ENCODE peak calls at places on chromosomes 16 and 17, in seven cellular contexts. One of them, this sample, is unnamed.

GRCh38 chr16:66984902-66985311 is 3.5 kb upstream of the CES4A start:
- DNase-seq in A673: no peak
- DNase-seq in AG04450: no peak
- DNase-seq in ascending aorta: no peak
- DNase-seq in NB4: no peak
- DNase-seq in endodermal cell: no peak
- DNase-seq in fibroblast of pulmonary artery: no peak
- DNase-seq in this sample: no peak

GRCh38 chr17:39709319-39709997 is 9.6 kb downstream of the ERBB2 start:
- DNase-seq in fibroblast of pulmonary artery: no peak
- DNase-seq in AG04450: no peak
- DNase-seq in NB4: no peak
- DNase-seq in endodermal cell: no peak
- DNase-seq in A673: no peak
- DNase-seq in ascending aorta: no peak
- DNase-seq in this sample: no peak

GRCh38 chr16:90008708-90009145 is 10.5 kb downstream of the DBNDD1 start:
- DNase-seq in endodermal cell: no peak
- DNase-seq in fibroblast of pulmonary artery: no peak
- DNase-seq in A673: no peak
- DNase-seq in AG04450: no peak
- DNase-seq in ascending aorta: no peak
- DNase-seq in NB4: peak; percentile 99
- DNase-seq in this sample: no peak

GRCh38 chr17:68198931-68199836 is 48.7 kb upstream of the AMZ2 start:
- DNase-seq in fibroblast of pulmonary artery: no peak
- DNase-seq in ascending aorta: no peak
- DNase-seq in AG04450: no peak
- DNase-seq in A673: no peak
- DNase-seq in endodermal cell: peak; percentile 85
- DNase-seq in NB4: no peak
- DNase-seq in this sample: no peak

GRCh38 chr16:88988980-88989791 is 12.2 kb upstream of the CBFA2T3 start:
- DNase-seq in AG04450: no peak
- DNase-seq in ascending aorta: no peak
- DNase-seq in NB4: no peak
- DNase-seq in fibroblast of pulmonary artery: no peak
- DNase-seq in endodermal cell: no peak
- DNase-seq in A673: no peak
- DNase-seq in this sample: no peak

GRCh38 chr17:62760059-62760887 is 47.8 kb downstream of the MARCHF10 start:
- DNase-seq in NB4: no peak
- DNase-seq in fibroblast of pulmonary artery: peak; percentile 80
- DNase-seq in ascending aorta: no peak
- DNase-seq in endodermal cell: peak; percentile 12
- DNase-seq in AG04450: no peak
- DNase-seq in A673: no peak
- DNase-seq in this sample: no peak

GRCh38 chr16:56193951-56194726 is 2.9 kb downstream of the GNAO1 start:
- DNase-seq in ascending aorta: no peak
- DNase-seq in endodermal cell: peak; percentile 98
- DNase-seq in A673: peak; percentile 77
- DNase-seq in NB4: peak; percentile 20
- DNase-seq in fibroblast of pulmonary artery: peak; percentile 62
- DNase-seq in AG04450: no peak
- DNase-seq in this sample: no peak

GRCh38 chr16:3215601-3216262 is 19.2 kb downstream of the ZNF200 start:
- DNase-seq in A673: no peak
- DNase-seq in AG04450: no peak
- DNase-seq in endodermal cell: no peak
- DNase-seq in fibroblast of pulmonary artery: no peak
- DNase-seq in ascending aorta: no peak
- DNase-seq in NB4: no peak
- DNase-seq in this sample: no peak

GRCh38 chr17:8225813-8226535 is 15.6 kb upstream of the AURKB start:
- DNase-seq in fibroblast of pulmonary artery: peak; percentile 76
- DNase-seq in NB4: peak; percentile 59
- DNase-seq in ascending aorta: no peak
- DNase-seq in A673: peak; percentile 94
- DNase-seq in endodermal cell: peak; percentile 94
- DNase-seq in AG04450: peak; percentile 59
- DNase-seq in this sample: no peak

GRCh38 chr16:89473791-89474414 is 16.5 kb downstream of the ANKRD11 start:
- DNase-seq in endodermal cell: peak; percentile 72
- DNase-seq in NB4: peak; percentile 81
- DNase-seq in ascending aorta: no peak
- DNase-seq in AG04450: no peak
- DNase-seq in A673: peak; percentile 31
- DNase-seq in fibroblast of pulmonary artery: peak; percentile 68
- DNase-seq in this sample: no peak

GRCh38 chr16:81616321-81617020 is 162.6 kb upstream of the PLCG2 start:
- DNase-seq in fibroblast of pulmonary artery: peak; percentile 71
- DNase-seq in ascending aorta: no peak
- DNase-seq in NB4: peak; percentile 77
- DNase-seq in endodermal cell: peak; percentile 89
- DNase-seq in A673: peak; percentile 58
- DNase-seq in AG04450: no peak
- DNase-seq in this sample: no peak

GRCh38 chr17:8746501-8747236 is 2.0 kb upstream of the CCDC42 start:
- DNase-seq in AG04450: no peak
- DNase-seq in NB4: no peak
- DNase-seq in endodermal cell: no peak
- DNase-seq in fibroblast of pulmonary artery: no peak
- DNase-seq in ascending aorta: no peak
- DNase-seq in A673: no peak
- DNase-seq in this sample: no peak

DNA sequence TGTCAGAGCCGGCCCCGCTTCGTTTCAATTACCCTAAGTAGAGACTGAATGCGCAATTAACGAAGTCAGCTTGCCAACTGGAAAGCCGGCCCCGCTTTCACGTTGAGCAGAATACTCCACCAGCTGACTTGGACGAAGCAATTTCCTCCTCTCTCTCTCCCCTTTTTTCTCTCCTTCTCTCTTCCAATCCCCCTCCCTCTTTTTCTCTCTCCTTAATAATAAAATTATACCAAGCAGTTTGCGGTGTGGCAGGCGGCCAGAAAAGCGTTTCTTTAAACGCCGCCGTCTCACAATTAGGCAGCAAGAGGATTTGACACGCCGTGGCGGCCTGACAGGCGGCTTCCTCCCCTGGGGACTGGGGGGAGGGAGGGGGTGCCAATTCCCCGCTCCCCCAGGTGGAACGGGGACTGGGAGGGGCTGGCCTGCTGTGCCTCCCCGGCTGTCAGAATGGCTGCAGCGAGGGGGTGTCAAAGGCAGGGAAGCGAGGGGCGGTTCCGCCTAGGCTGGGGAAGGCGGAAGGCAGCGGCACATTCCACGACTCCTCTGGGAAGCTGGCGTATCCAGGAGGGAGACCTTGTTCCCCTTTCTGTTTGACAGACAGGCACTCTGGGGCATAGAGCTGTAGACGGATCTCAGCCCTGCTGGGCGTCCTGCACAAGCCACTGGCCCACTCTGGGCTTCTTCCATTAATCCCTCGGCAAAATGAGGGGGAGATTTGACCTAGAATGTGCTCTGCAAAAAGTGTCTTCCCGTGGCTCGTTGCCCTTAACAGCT is 52.8 kb downstream of the SREBF1 start:
- DNase-seq in A673: peak; percentile 99
- DNase-seq in endodermal cell: peak; percentile 86
- DNase-seq in ascending aorta: no peak
- DNase-seq in AG04450: no peak
- DNase-seq in NB4: peak; percentile 60
- DNase-seq in fibroblast of pulmonary artery: peak; percentile 49
- DNase-seq in this sample: no peak
- H3K4me3 ChIP-seq in A673: peak overlapping the region; percentile 63
- H3K4me3 ChIP-seq in endodermal cell: peak overlapping the region; percentile 79
- H3K4me3 ChIP-seq in ascending aorta: peak overlapping the region; percentile 60
- H3K4me3 ChIP-seq in AG04450: no peak overlapping the region
- H3K4me3 ChIP-seq in NB4: peak overlapping the region; percentile 11
- H3K4me3 ChIP-seq in fibroblast of pulmonary artery: peak overlapping the region; percentile 36
- H3K4me3 ChIP-seq in this sample: peak overlapping the region; percentile 40

DNA sequence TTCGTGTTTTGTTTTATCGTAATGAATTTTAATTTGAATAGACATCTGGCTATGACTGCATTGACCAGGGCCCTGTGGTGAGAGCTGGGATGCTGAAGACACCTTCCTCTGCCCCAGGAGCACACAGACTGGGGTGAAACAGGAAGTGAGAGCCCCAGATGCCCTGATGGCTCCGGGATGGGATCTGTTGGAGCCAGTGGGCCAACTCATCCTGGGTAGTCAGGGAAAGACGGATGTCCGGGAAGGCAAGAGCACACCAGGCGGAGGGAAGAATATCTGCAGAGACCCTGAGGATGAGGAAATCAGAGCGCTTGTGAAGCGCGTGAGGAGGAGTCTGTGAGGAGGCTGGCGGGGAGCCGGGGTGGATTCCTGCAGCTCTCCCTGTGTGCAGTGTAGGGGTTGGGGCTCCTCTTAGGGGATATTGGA is 71.5 kb upstream of the LGALS9 start:
- DNase-seq in ascending aorta: no peak
- DNase-seq in AG04450: peak; percentile 57
- DNase-seq in NB4: no peak
- DNase-seq in endodermal cell: no peak
- DNase-seq in fibroblast of pulmonary artery: peak; percentile 94
- DNase-seq in A673: peak; percentile 83
- DNase-seq in this sample: no peak
- TF ChIP-seq CTCF in ascending aorta: no peak
- TF ChIP-seq CTCF in AG04450: peak; percentile 55
- TF ChIP-seq CTCF in NB4: no peak
- TF ChIP-seq CTCF in endodermal cell: no peak
- TF ChIP-seq CTCF in fibroblast of pulmonary artery: peak; percentile 56
- TF ChIP-seq CTCF in A673: peak; percentile 21
- TF ChIP-seq CTCF in this sample: peak; percentile 7

GRCh38 chr16:11796227-11797165 is 562 bp downstream of the ZC3H7A start:
- DNase-seq in A673: no peak
- DNase-seq in ascending aorta: no peak
- DNase-seq in endodermal cell: peak; percentile 79
- DNase-seq in AG04450: no peak
- DNase-seq in NB4: peak; percentile 42
- DNase-seq in fibroblast of pulmonary artery: no peak
- DNase-seq in this sample: no peak

GRCh38 chr16:11795887-11796226 is 1.2 kb downstream of the ZC3H7A start:
- DNase-seq in AG04450: no peak
- DNase-seq in A673: no peak
- DNase-seq in fibroblast of pulmonary artery: no peak
- DNase-seq in endodermal cell: no peak
- DNase-seq in NB4: no peak
- DNase-seq in ascending aorta: no peak
- DNase-seq in this sample: no peak

GRCh38 chr16:11793840-11794239 is 3.2 kb downstream of the ZC3H7A start:
- DNase-seq in A673: no peak
- DNase-seq in ascending aorta: no peak
- DNase-seq in AG04450: no peak
- DNase-seq in NB4: no peak
- DNase-seq in fibroblast of pulmonary artery: no peak
- DNase-seq in endodermal cell: no peak
- DNase-seq in this sample: no peak

GRCh38 chr16:11794447-11794846 is 2.6 kb downstream of the ZC3H7A start:
- DNase-seq in A673: no peak
- DNase-seq in NB4: no peak
- DNase-seq in endodermal cell: no peak
- DNase-seq in ascending aorta: no peak
- DNase-seq in fibroblast of pulmonary artery: no peak
- DNase-seq in AG04450: no peak
- DNase-seq in this sample: no peak

DNA sequence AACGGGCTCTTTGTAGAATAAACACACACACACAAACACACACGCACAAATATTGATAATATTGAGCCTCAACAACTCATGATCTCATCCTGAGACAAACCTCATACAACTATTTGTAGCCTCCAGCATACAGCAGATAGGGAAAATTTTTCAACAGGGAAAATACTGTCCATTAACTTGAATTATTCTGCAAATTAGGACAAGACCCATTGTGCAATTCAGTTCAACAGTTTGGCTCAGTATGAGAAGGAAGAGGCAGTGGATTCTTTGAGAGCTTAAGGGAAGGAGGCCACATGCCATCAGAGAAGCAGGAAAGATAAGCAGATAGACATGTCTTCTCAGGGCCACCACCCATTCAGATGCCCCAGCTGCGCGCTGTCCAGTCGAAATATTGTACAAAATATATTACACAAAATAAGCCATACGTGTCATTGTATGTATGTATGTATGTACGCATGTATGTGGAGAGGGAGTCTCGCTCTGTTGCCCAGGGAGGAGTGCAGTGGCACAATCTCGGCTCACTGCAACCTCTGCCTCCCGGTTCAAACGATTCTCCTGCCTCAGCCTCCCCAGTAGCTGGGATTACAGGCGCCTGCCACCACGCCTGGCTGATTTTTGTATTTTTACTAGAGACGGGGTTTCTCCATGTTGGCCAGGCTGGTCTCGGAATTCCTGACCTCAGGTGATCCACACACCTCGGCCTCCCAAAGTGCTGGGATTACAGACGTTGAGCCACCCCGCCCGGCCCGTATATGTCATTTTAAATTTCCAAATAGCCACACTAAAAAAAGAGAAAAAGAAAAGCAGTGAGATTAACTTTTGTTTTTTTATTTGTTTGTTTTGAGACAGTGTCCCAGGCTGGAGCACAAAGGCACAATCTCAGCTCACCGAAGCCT is 1.8 kb downstream of the ZC3H7A start:
- DNase-seq in endodermal cell: no peak
- DNase-seq in fibroblast of pulmonary artery: no peak
- DNase-seq in AG04450: no peak
- DNase-seq in ascending aorta: no peak
- DNase-seq in A673: no peak
- DNase-seq in NB4: no peak
- DNase-seq in this sample: no peak
- H3K4me3 ChIP-seq in endodermal cell: peak overlapping the region; percentile 81
- H3K4me3 ChIP-seq in fibroblast of pulmonary artery: peak overlapping the region; percentile 97
- H3K4me3 ChIP-seq in AG04450: peak overlapping the region; percentile 81
- H3K4me3 ChIP-seq in ascending aorta: peak overlapping the region; percentile 70
- H3K4me3 ChIP-seq in A673: peak overlapping the region; percentile 83
- H3K4me3 ChIP-seq in NB4: peak overlapping the region; percentile 89
- H3K4me3 ChIP-seq in this sample: peak overlapping the region; percentile 94

DNA sequence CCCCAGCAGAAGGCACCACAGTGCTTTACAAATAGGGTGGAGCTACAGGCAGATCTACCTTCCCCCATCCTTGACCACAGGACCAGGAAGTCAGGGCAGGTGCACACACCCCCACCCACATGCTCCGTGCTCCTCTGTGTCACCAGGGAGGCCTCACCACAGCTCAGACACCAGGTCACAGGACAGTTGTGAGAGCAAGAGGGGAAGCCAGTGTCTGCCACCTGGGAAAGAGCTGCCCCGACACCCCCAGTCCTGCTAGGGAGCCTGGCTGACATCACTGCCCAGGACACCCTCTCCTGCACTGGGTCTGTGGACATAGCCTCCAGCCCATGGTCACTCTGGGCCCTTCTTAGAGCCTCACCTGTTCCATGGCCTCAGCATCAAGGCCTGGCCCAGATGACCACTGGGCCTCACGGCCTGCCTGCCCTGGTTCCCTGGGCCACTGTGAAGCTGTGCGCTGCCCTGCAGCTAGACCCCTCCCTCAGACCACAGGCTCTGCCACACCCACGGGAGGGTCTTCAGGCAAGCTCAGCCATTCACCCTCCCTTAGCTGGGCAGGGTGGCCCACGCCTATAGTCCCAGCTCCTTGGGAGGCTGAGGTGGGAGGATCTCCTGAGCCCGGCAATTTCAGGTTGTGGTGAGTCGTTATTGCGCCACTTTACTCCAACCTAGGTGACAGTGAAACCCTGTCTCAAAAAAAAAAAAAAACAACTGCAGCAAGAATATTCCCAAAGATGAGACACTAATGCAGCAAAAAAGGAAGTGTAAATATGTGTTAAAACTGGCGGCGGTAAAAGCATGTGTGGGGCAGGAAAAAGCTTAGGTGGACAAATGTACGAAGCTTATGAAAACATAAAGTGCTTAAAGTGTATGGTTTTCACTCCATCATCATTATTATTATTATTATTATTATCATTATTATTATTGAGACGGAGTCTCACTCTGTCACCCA is 14.2 kb downstream of the POLR3K start:
- DNase-seq in endodermal cell: no peak
- DNase-seq in AG04450: no peak
- DNase-seq in ascending aorta: no peak
- DNase-seq in A673: no peak
- DNase-seq in fibroblast of pulmonary artery: no peak
- DNase-seq in NB4: peak; percentile 61
- DNase-seq in this sample: no peak
- TF ChIP-seq CTCF in endodermal cell: no peak
- TF ChIP-seq CTCF in AG04450: no peak
- TF ChIP-seq CTCF in ascending aorta: no peak
- TF ChIP-seq CTCF in A673: no peak
- TF ChIP-seq CTCF in fibroblast of pulmonary artery: no peak
- TF ChIP-seq CTCF in NB4: no peak
- TF ChIP-seq CTCF in this sample: no peak